ENCODE peak calls at places on chromosomes 1 and 21, in seven cellular contexts. E is hepatocyte, Z is HCT116, H is PC-3, D is GM23248, B is GM23338, K is MM.1S. O is an unnamed sample.

GRCh38 chr1:160371691-160372208 is 4.9 kb downstream of the NHLH1 start:
- DNase-seq in B (no peak), H (no peak), K (no peak), Z (no peak), D (no peak), E (no peak), O (no peak)

GRCh38 chr1:18302788-18303413 is 177.8 kb upstream of the KLHDC7A start:
- DNase-seq in K (no peak), D (no peak), H (no peak), E (no peak), B (peak), Z (peak), O (peak)

GRCh38 chr1:90924982-90925381 is 96.9 kb downstream of the ZNF644 start:
- DNase-seq in E (no peak), Z (no peak), D (peak), H (no peak), B (peak), K (no peak), O (peak)

GRCh38 chr1:186079084-186079684 is 295.9 kb downstream of the TPR start:
- DNase-seq in B (no peak), H (peak), Z (no peak), K (no peak), D (no peak), E (no peak), O (peak)

GRCh38 chr1:241531195-241532172 is 694 bp upstream of the KMO start:
- DNase-seq in D (peak), H (peak), Z (peak), B (peak), K (peak), E (peak), O (peak)

GRCh38 chr1:42942444-42942843 is 16.2 kb downstream of the SLC2A1 start:
- DNase-seq in E (no peak), B (no peak), K (no peak), Z (no peak), H (no peak), D (no peak), O (no peak)

GRCh38 chr1:51728611-51729155 is 111.8 kb downstream of the OSBPL9 start:
- DNase-seq in D (no peak), H (no peak), Z (no peak), K (peak), E (no peak), B (peak), O (peak)

GRCh38 chr1:179016694-179017382 is 8.9 kb upstream of the FAM20B start:
- DNase-seq in E (peak), Z (peak), D (peak), H (peak), K (no peak), B (no peak), O (no peak)

GRCh38 chr1:245118066-245118465 is 36.7 kb upstream of the KIF26B start:
- DNase-seq in Z (no peak), D (no peak), B (no peak), E (no peak), K (no peak), H (no peak), O (no peak)

GRCh38 chr1:75725256-75725655 is 747 bp downstream of the ACADM start:
- DNase-seq in B (no peak), E (no peak), Z (no peak), H (peak), D (peak), K (no peak), O (no peak)

GRCh38 chr1:7587726-7588456 is 183.2 kb upstream of the VAMP3 start:
- DNase-seq in D (no peak), K (no peak), H (no peak), E (no peak), B (no peak), Z (no peak), O (no peak)

GRCh38 chr1:51301152-51301843 is 29.1 kb downstream of the TTC39A start:
- DNase-seq in K (no peak), D (no peak), Z (no peak), H (no peak), B (no peak), E (no peak), O (no peak)

GRCh38 chr1:220880726-220881506 is 1.7 kb downstream of the HLX start:
- DNase-seq in D (peak), Z (no peak), E (peak), B (peak), H (peak), K (no peak), O (peak)

GRCh38 chr1:53110370-53111072 is 31.9 kb downstream of the SLC1A7 start:
- DNase-seq in D (peak), E (peak), K (no peak), H (peak), B (no peak), Z (no peak), O (no peak)

GRCh38 chr21:45317401-45318145 is 29.9 kb upstream of the POFUT2 start:
- DNase-seq in K (no peak), E (no peak), Z (peak), B (no peak), D (peak), H (peak), O (no peak)

GRCh38 chr1:218371927-218372672 is 27.0 kb downstream of the TGFB2 start:
- DNase-seq in K (no peak), E (no peak), B (no peak), H (no peak), D (peak), Z (no peak), O (no peak)

GRCh38 chr1:143698016-143698415 is 273.8 kb downstream of the FAM72C start:
- DNase-seq in D (peak), B (peak), H (peak), E (no peak), K (peak), Z (peak), O (no peak)

GRCh38 chr21:45332981-45333582 is 45.4 kb upstream of the POFUT2 start:
- DNase-seq in E (no peak), Z (no peak), D (no peak), H (no peak), B (no peak), K (no peak), O (no peak)

GRCh38 chr1:9714257-9714718 is 62.8 kb downstream of the PIK3CD start:
- DNase-seq in B (peak), H (no peak), E (no peak), D (no peak), K (peak), Z (no peak), O (no peak)

GRCh38 chr1:117113199-117113598 is 8.3 kb downstream of the TRIM45 start:
- DNase-seq in K (no peak), H (no peak), E (no peak), Z (no peak), B (no peak), D (no peak), O (no peak)
- TF ChIP-seq EZH2phosphoT487 in K (no peak), H (no peak), E (no peak), Z (no peak), B (no peak), D (no peak), O (no peak)

GRCh38 chr1:205344010-205344808 is 12.5 kb downstream of the KLHDC8A start:
- DNase-seq in D (peak), Z (no peak), B (peak), E (peak), K (no peak), H (no peak), O (peak)
- TF ChIP-seq EZH2 in D (peak), Z (no peak), B (no peak), E (peak), K (no peak), H (peak), O (peak)

DNA sequence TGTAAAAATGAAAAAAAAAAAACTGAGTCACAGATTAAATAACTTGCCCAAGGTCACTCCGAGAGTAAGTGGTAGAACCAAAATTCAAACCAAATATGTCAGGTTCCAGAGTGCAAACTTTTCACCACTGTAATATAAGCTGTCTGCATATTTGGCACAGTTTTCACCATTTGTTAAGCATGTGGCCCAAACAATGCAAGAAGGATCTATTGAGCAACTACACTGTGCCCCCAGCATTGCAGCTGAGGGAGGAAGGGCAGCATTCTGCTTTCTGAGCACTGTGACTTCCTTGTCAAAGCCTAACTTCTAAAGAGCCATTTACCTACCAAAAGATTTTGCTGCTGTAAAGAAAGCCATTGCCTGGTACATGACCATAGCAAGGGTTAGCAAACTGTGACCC is 133.4 kb downstream of the SYT2 start:
- DNase-seq in B (no peak), K (no peak), H (peak), E (no peak), Z (no peak), D (peak), O (no peak)
- TF ChIP-seq EZH2phosphoT487 in B (no peak), K (no peak), H (no peak), E (no peak), Z (no peak), D (no peak), O (no peak)

GRCh38 chr1:24202556-24202955 is 15.5 kb upstream of the IFNLR1 start:
- DNase-seq in K (no peak), B (no peak), Z (no peak), D (no peak), H (peak), E (no peak), O (no peak)

GRCh38 chr1:24201941-24202440 is 14.9 kb upstream of the IFNLR1 start:
- DNase-seq in Z (peak), K (peak), B (peak), E (peak), D (peak), H (peak), O (peak)

GRCh38 chr1:24203404-24203803 is 16.3 kb upstream of the IFNLR1 start:
- DNase-seq in Z (peak), D (no peak), B (no peak), K (peak), E (no peak), H (peak), O (no peak)

GRCh38 chr1:24204116-24204515 is 17.0 kb upstream of the IFNLR1 start:
- DNase-seq in Z (no peak), D (no peak), K (peak), B (no peak), E (no peak), H (no peak), O (no peak)

DNA sequence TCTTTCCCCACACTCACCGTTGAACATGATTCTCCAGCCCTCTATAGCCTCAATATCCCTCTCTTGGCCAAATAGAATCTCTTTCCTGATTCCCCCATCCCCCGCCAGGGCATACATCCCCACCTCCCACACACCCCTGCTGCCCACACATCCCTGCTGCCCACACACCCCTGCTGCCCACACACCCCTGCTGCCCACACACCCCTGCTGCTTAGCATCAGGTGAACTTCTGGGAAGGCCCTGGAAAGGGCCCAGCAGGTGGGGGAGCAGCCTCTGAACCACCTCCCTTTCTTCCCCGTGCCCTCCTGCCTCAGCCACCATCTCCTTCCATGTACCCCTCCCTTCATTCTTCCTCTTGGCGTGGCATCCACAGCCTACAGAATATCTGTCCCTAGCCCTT is 15.9 kb upstream of the IFNLR1 start:
- DNase-seq in H (no peak), D (no peak), B (no peak), K (no peak), Z (no peak), E (no peak), O (no peak)
- TF ChIP-seq EZH2 in H (no peak), D (no peak), B (no peak), K (no peak), Z (no peak), E (no peak), O (no peak)

GRCh38 chr1:154213274-154213673 is 7.1 kb upstream of the CFAP141 start:
- DNase-seq in D (peak), K (no peak), H (peak), B (no peak), E (no peak), Z (no peak), O (no peak)
- TF ChIP-seq EZH2phosphoT487 in D (no peak), K (no peak), H (no peak), B (no peak), E (no peak), Z (no peak), O (no peak)

GRCh38 chr1:76868154-76868882 is 1.0 kb downstream of the ST6GALNAC5 start:
- DNase-seq in B (peak), D (peak), E (peak), K (peak), H (peak), Z (no peak), O (peak)
- TF ChIP-seq EZH2 in B (no peak), D (no peak), E (peak), K (no peak), H (peak), Z (no peak), O (peak)

GRCh38 chr1:99642053-99642452 is 3.9 kb upstream of the PALMD start:
- DNase-seq in H (no peak), B (no peak), Z (no peak), D (no peak), K (no peak), E (no peak), O (no peak)
- TF ChIP-seq EZH2phosphoT487 in H (no peak), B (no peak), Z (no peak), D (no peak), K (no peak), E (no peak), O (no peak)

GRCh38 chr1:228429698-228430097 is 13.0 kb upstream of the TRIM17 start:
- DNase-seq in H (no peak), D (no peak), B (no peak), K (no peak), E (no peak), Z (no peak), O (no peak)
- TF ChIP-seq EZH2 in H (no peak), D (no peak), B (no peak), K (no peak), E (no peak), Z (no peak), O (no peak)

O was measured in neural progenitor cell.